ENCODE peak calls at places on chromosomes 5 and 9, in five cellular contexts. One of them, this sample, is unnamed.

GRCh38 chr9:92146610-92147009 is 31.4 kb upstream of the SPTLC1 start:
- DNase-seq in aorta: peak; percentile 57
- DNase-seq in GM23248: peak; percentile 51
- DNase-seq in SJCRH30: peak; percentile 59
- DNase-seq in activated naive CD4-positive, alpha-beta T cell treated with anti-CD3 and anti-CD28 coated beads for 36 hours: no peak
- DNase-seq in this sample: peak; percentile 9

GRCh38 chr5:108637110-108637509 is 110.6 kb upstream of the FER start:
- DNase-seq in aorta: no peak
- DNase-seq in GM23248: peak; percentile 76
- DNase-seq in SJCRH30: no peak
- DNase-seq in activated naive CD4-positive, alpha-beta T cell treated with anti-CD3 and anti-CD28 coated beads for 36 hours: no peak
- DNase-seq in this sample: no peak

GRCh38 chr9:82777366-82777765 is 285.6 kb downstream of the RASEF start:
- DNase-seq in aorta: no peak
- DNase-seq in GM23248: no peak
- DNase-seq in SJCRH30: no peak
- DNase-seq in activated naive CD4-positive, alpha-beta T cell treated with anti-CD3 and anti-CD28 coated beads for 36 hours: no peak
- DNase-seq in this sample: no peak

GRCh38 chr9:26779072-26779471 is 113.5 kb downstream of the CAAP1 start:
- DNase-seq in aorta: no peak
- DNase-seq in GM23248: peak; percentile 8
- DNase-seq in SJCRH30: no peak
- DNase-seq in activated naive CD4-positive, alpha-beta T cell treated with anti-CD3 and anti-CD28 coated beads for 36 hours: no peak
- DNase-seq in this sample: peak; percentile 27

GRCh38 chr5:132510076-132510475 is 19.5 kb upstream of the IRF1 start:
- DNase-seq in aorta: no peak
- DNase-seq in GM23248: peak; percentile 70
- DNase-seq in SJCRH30: no peak
- DNase-seq in activated naive CD4-positive, alpha-beta T cell treated with anti-CD3 and anti-CD28 coated beads for 36 hours: no peak
- DNase-seq in this sample: no peak

GRCh38 chr5:112063878-112064615 is 307.1 kb upstream of the NREP start:
- DNase-seq in aorta: no peak
- DNase-seq in GM23248: no peak
- DNase-seq in SJCRH30: no peak
- DNase-seq in activated naive CD4-positive, alpha-beta T cell treated with anti-CD3 and anti-CD28 coated beads for 36 hours: no peak
- DNase-seq in this sample: no peak

GRCh38 chr9:2395814-2396213 is 225.8 kb upstream of the VLDLR start:
- DNase-seq in aorta: no peak
- DNase-seq in GM23248: no peak
- DNase-seq in SJCRH30: no peak
- DNase-seq in activated naive CD4-positive, alpha-beta T cell treated with anti-CD3 and anti-CD28 coated beads for 36 hours: no peak
- DNase-seq in this sample: no peak

GRCh38 chr9:114203410-114204140 is 48.2 kb downstream of the COL27A1 start:
- DNase-seq in aorta: no peak
- DNase-seq in GM23248: peak; percentile 19
- DNase-seq in SJCRH30: no peak
- DNase-seq in activated naive CD4-positive, alpha-beta T cell treated with anti-CD3 and anti-CD28 coated beads for 36 hours: no peak
- DNase-seq in this sample: no peak

GRCh38 chr5:11010811-11011210 is 249.8 kb upstream of the DAP start:
- DNase-seq in aorta: no peak
- DNase-seq in GM23248: no peak
- DNase-seq in SJCRH30: no peak
- DNase-seq in activated naive CD4-positive, alpha-beta T cell treated with anti-CD3 and anti-CD28 coated beads for 36 hours: no peak
- DNase-seq in this sample: no peak

GRCh38 chr5:112657804-112658203 is 79.9 kb upstream of the APC start:
- DNase-seq in aorta: no peak
- DNase-seq in GM23248: no peak
- DNase-seq in SJCRH30: peak; percentile 80
- DNase-seq in activated naive CD4-positive, alpha-beta T cell treated with anti-CD3 and anti-CD28 coated beads for 36 hours: no peak
- DNase-seq in this sample: no peak

GRCh38 chr9:124084087-124084486 is 72.5 kb downstream of the LHX2 start:
- DNase-seq in aorta: no peak
- DNase-seq in GM23248: no peak
- DNase-seq in SJCRH30: peak; percentile 21
- DNase-seq in activated naive CD4-positive, alpha-beta T cell treated with anti-CD3 and anti-CD28 coated beads for 36 hours: no peak
- DNase-seq in this sample: no peak